ENCODE peak calls at places on chromosome 9, in nine cellular contexts. K, U, S, Z, H, P, X, M and N are unnamed samples. For H3K4me1, the result is how much of the 10 kb centered on the place peaks cover.

GRCh38 chr9:85483214-85483613 is 258.5 kb downstream of the AGTPBP1 start:
- DNase-seq in S (no peak), X (no peak), U (no peak), Z (no peak), H (no peak), K (no peak), M (no peak), P (no peak), N (no peak)

GRCh38 chr9:95810133-95810532 is 65.4 kb upstream of the ERCC6L2 start:
- DNase-seq in H (no peak), M (no peak), K (no peak), X (no peak), S (no peak), U (no peak), Z (no peak), P (no peak), N (no peak)

GRCh38 chr9:83422512-83422911 is 115.7 kb downstream of the FRMD3 start:
- DNase-seq in Z (no peak), S (no peak), M (no peak), K (no peak), X (no peak), H (no peak), P (no peak), U (no peak), N (no peak)

GRCh38 chr9:111851536-111851935 is 45.1 kb upstream of the UGCG start:
- DNase-seq in X (no peak), K (no peak), H (peak), M (no peak), U (no peak), P (no peak), Z (no peak), S (no peak), N (no peak)

GRCh38 chr9:79362100-79363081 is 209.4 kb upstream of the TLE4 start:
- DNase-seq in P (no peak), S (no peak), U (no peak), K (no peak), X (no peak), M (no peak), Z (no peak), H (peak), N (no peak)

GRCh38 chr9:135770203-135770535 is 68.2 kb downstream of the KCNT1 start:
- DNase-seq in M (no peak), S (no peak), U (no peak), X (no peak), Z (no peak), K (no peak), H (no peak), P (no peak), N (no peak)

GRCh38 chr9:84511651-84512050 is 157.9 kb upstream of the NTRK2 start:
- DNase-seq in P (no peak), M (no peak), K (no peak), X (no peak), Z (no peak), U (no peak), S (no peak), H (no peak), N (no peak)

GRCh38 chr9:37806271-37806670 is 5.7 kb downstream of the DCAF10 start:
- DNase-seq in Z (no peak), S (no peak), M (no peak), P (no peak), K (no peak), U (no peak), H (no peak), X (no peak), N (no peak)

GRCh38 chr9:125425901-125426515 is 164.4 kb downstream of the GAPVD1 start:
- DNase-seq in X (no peak), M (no peak), Z (no peak), K (no peak), H (no peak), P (no peak), S (no peak), U (no peak), N (no peak)

GRCh38 chr9:136769710-136770191 is 5.4 kb upstream of the LCN15 start:
- DNase-seq in S (no peak), X (peak), H (no peak), U (peak), Z (no peak), P (peak), K (peak), M (no peak), N (no peak)

GRCh38 chr9:36928670-36929349 is 105.3 kb downstream of the PAX5 start:
- DNase-seq in Z (no peak), M (no peak), P (no peak), S (no peak), U (no peak), X (no peak), K (no peak), H (peak), N (no peak)

GRCh38 chr9:126440938-126441337 is 114.3 kb downstream of the MVB12B start:
- DNase-seq in P (no peak), M (no peak), S (no peak), X (peak), U (peak), Z (no peak), K (peak), H (peak), N (no peak)

GRCh38 chr9:89395931-89396710 is 77.8 kb downstream of the SECISBP2 start:
- DNase-seq in K (no peak), Z (no peak), X (no peak), P (no peak), S (no peak), U (no peak), M (no peak), H (no peak), N (no peak)

GRCh38 chr9:101580076-101580475 is 14.7 kb downstream of the PPP3R2 start:
- DNase-seq in U (no peak), H (no peak), M (no peak), S (no peak), P (no peak), K (no peak), Z (no peak), X (no peak), N (no peak)

GRCh38 chr9:132350861-132351315 is 3.9 kb downstream of the SETX start:
- DNase-seq in X (no peak), S (no peak), P (peak), K (no peak), Z (no peak), H (no peak), U (no peak), M (no peak), N (no peak)

GRCh38 chr9:93667006-93667405 is 90.6 kb downstream of the PHF2 start:
- DNase-seq in U (no peak), M (no peak), X (peak), Z (peak), K (no peak), H (no peak), S (peak), P (no peak), N (no peak)

GRCh38 chr9:70411141-70411929 is 3.1 kb downstream of the KLF9 start:
- DNase-seq in M (peak), U (no peak), X (peak), P (no peak), Z (peak), S (peak), H (peak), K (peak), N (peak)

GRCh38 chr9:22005083-22005699 is 3.9 kb downstream of the CDKN2B start:
- DNase-seq in H (peak), K (peak), M (no peak), S (no peak), P (peak), X (no peak), U (no peak), Z (no peak), N (no peak)
- H3K4me3 ChIP-seq in H (peak), K (no peak), M (no peak), S (no peak), P (peak), X (no peak), U (no peak), Z (no peak), N (no peak)

DNA sequence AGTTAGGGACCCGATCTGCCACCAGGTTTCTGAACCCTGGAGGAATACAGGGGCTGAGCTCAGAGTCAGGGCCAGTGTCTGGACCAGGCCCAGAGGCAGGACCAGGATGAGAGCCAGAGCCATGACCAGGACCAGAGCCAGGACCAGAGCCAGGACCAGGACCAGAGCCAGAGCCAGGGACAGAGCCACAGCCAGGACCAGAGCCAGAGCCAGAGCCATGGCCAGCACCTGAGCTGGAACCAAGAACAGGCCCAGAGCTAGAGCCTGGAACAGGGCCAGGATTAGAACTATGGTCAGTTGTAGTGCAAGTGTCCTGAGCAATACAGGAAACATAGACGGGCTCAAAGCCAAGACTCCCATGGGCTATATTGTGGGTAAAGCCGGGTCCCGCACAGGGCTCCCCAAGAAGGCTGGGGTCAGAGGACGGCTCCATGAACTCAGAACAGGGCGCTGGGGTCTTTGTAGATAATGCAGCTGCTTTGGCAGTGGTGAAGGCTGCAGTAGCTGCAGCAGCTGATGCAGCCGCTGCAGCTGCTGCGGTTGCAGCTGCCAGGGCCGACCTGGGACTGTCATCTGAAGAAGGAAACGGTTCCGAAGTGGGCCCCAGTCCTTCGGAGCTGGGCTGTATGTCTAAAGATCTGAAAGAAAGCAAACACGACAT is 568 bp downstream of the SPAG8 start:
- DNase-seq in K (no peak), M (no peak), X (peak), Z (peak), S (no peak), P (no peak), U (no peak), H (peak), N (peak)
- H3K27ac ChIP-seq in K (no peak), M (peak), X (peak), Z (peak), S (peak), P (peak), U (no peak), H (peak), N (peak)

GRCh38 chr9:128555180-128555721 is 2.9 kb downstream of the SPTAN1 start:
- DNase-seq in U (peak), M (no peak), K (peak), S (no peak), P (no peak), Z (no peak), X (no peak), H (peak), N (no peak)
- H3K4me1 ChIP-seq in U (under half), M (half or more), K (under half), S (half or more), P (half or more), Z (half or more), X (half or more), H (under half), N (under half)

GRCh38 chr9:35537898-35538297 is 48.0 kb downstream of the RUSC2 start:
- DNase-seq in X (no peak), P (no peak), Z (peak), U (no peak), K (peak), H (no peak), S (no peak), M (no peak), N (no peak)
- H3K4me3 ChIP-seq in X (no peak), P (no peak), Z (peak), U (peak), K (peak), H (no peak), S (peak), M (peak), N (no peak)

GRCh38 chr9:127557998-127558546 is 54.0 kb upstream of the STXBP1 start:
- DNase-seq in X (no peak), P (no peak), S (no peak), Z (no peak), U (no peak), K (no peak), M (no peak), H (no peak), N (no peak)

GRCh38 chr9:127557466-127557869 is 54.6 kb upstream of the STXBP1 start:
- DNase-seq in K (peak), H (no peak), P (peak), S (no peak), M (no peak), Z (no peak), U (no peak), X (no peak), N (no peak)

GRCh38 chr9:127556871-127557270 is 55.2 kb upstream of the STXBP1 start:
- DNase-seq in S (no peak), K (no peak), H (no peak), P (no peak), U (no peak), Z (no peak), M (no peak), X (no peak), N (no peak)

GRCh38 chr9:127559247-127559680 is 52.8 kb upstream of the STXBP1 start:
- DNase-seq in H (no peak), S (no peak), K (no peak), X (no peak), P (no peak), U (no peak), M (no peak), Z (no peak), N (no peak)

GRCh38 chr9:127558581-127559246 is 53.4 kb upstream of the STXBP1 start:
- DNase-seq in K (no peak), U (no peak), X (no peak), P (no peak), M (no peak), Z (no peak), H (no peak), S (no peak), N (no peak)
- H3K27ac ChIP-seq in K (peak), U (no peak), X (peak), P (no peak), M (no peak), Z (peak), H (peak), S (peak), N (peak)

GRCh38 chr9:68781866-68782265 is 76.8 kb downstream of the PIP5K1B start:
- DNase-seq in X (no peak), S (no peak), U (no peak), H (no peak), M (no peak), P (no peak), K (no peak), Z (no peak), N (no peak)
- H3K4me1 ChIP-seq in X (under half), S (under half), U (under half), H (under half), M (half or more), P (under half), K (under half), Z (half or more), N (under half)

GRCh38 chr9:123771690-123772089 is 158.2 kb downstream of the DENND1A start:
- DNase-seq in S (no peak), U (no peak), H (no peak), Z (no peak), M (no peak), K (no peak), X (no peak), P (no peak), N (no peak)
- H3K4me3 ChIP-seq in S (no peak), U (no peak), H (no peak), Z (no peak), M (no peak), K (no peak), X (no peak), P (no peak), N (no peak)

DNA sequence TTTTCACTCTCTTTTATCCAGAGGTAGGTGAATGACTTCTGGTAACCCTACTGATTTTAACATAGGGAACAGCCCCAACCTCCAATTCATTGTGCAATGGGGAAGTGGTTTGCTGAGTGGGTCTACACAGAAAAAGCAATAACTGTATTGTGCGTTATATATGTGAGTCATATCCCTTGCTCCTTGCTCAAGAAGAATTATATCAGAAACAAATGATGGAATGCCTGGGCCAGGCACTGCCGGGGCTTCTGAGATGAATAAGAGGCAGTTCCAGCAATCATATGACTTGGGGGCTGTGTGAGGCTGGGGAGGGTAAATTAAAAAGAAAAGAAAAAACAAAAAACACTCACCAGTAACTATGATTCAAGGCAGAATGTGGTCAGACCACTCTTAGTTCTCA is 79.2 kb upstream of the ABCA1 start:
- DNase-seq in X (peak), S (no peak), Z (no peak), P (no peak), K (no peak), U (no peak), M (no peak), H (peak), N (peak)
- H3K27ac ChIP-seq in X (no peak), S (peak), Z (peak), P (no peak), K (no peak), U (no peak), M (no peak), H (peak), N (peak)

GRCh38 chr9:520315-520714 is 305.6 kb downstream of the DOCK8 start:
- DNase-seq in U (no peak), X (no peak), K (no peak), P (no peak), H (no peak), M (no peak), S (no peak), Z (no peak), N (no peak)
- H3K4me1 ChIP-seq in U (under half), X (under half), K (under half), P (under half), H (under half), M (half or more), S (under half), Z (half or more), N (under half)

DNA sequence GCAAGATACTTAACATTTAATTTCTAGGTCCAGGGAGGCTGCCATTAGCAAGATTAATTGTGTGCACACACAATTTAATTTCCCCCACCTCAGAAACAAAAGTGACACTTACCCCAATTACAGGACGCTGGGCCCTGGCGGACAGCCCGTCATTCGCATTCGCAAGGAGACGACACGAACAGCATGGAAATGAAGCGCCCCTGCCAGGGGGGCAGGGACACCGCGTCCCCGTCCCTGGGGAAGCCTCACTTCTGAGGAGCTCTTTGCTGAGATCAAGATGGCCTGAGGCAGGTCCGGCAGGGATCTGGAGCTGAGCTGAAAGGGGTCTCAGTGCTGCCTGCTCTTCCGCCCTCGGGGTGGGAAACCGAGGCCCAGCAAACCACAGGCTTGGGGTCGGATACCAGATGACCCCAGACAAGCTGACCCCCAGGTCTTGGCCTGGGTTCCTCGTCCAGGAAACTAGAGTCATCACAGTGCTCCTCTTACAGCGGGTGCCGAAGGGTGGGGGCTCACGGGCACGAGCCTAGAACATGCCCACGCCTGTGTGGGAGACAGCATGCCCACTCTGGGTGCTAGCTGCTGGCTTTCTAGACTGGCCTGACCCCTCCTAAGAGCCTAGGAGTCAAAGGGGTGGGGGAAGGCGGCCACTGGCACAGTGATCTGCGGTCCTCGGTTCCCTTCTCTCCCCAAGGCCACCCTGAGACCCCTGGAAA is 103.2 kb downstream of the VAV2 start:
- DNase-seq in U (no peak), K (no peak), H (no peak), X (no peak), S (no peak), P (no peak), M (no peak), Z (no peak), N (no peak)
- H3K4me3 ChIP-seq in U (no peak), K (no peak), H (no peak), X (no peak), S (no peak), P (no peak), M (no peak), Z (no peak), N (no peak)